ENCODE peak calls at places on chromosomes 2 and 18, in four cellular contexts. One of them, this sample, is unnamed. For H3K4me1, the result is how much of the 10 kb centered on the place peaks cover.

GRCh38 chr2:65620026-65620425 is 187.6 kb upstream of the SPRED2 start:
- DNase-seq in uterus: no peak
- DNase-seq in H9: no peak
- DNase-seq in endodermal cell: no peak
- DNase-seq in this sample: no peak

GRCh38 chr2:71235930-71236587 is 9.2 kb upstream of the PAIP2B start:
- DNase-seq in H9: no peak
- DNase-seq in uterus: no peak
- DNase-seq in endodermal cell: peak
- DNase-seq in this sample: no peak

GRCh38 chr2:222835142-222835822 is 25.6 kb upstream of the ACSL3 start:
- DNase-seq in H9: no peak
- DNase-seq in uterus: no peak
- DNase-seq in endodermal cell: no peak
- DNase-seq in this sample: no peak

GRCh38 chr2:128317186-128317897 is 1.3 kb downstream of the HS6ST1 start:
- DNase-seq in H9: peak
- DNase-seq in endodermal cell: peak
- DNase-seq in uterus: no peak
- DNase-seq in this sample: peak

GRCh38 chr2:241770185-241770935 is 6.3 kb upstream of the GAL3ST2 start:
- DNase-seq in H9: peak
- DNase-seq in uterus: no peak
- DNase-seq in endodermal cell: peak
- DNase-seq in this sample: peak

GRCh38 chr2:4047961-4048891 is 344.9 kb downstream of the DCDC2C start:
- DNase-seq in H9: no peak
- DNase-seq in uterus: no peak
- DNase-seq in endodermal cell: no peak
- DNase-seq in this sample: no peak

GRCh38 chr2:95234286-95234785 is 27.0 kb downstream of the ZNF892 start:
- DNase-seq in endodermal cell: no peak
- DNase-seq in uterus: no peak
- DNase-seq in H9: no peak
- DNase-seq in this sample: no peak

GRCh38 chr2:162840598-162841246 is 2.2 kb upstream of the KCNH7 start:
- DNase-seq in H9: peak
- DNase-seq in uterus: no peak
- DNase-seq in endodermal cell: peak
- DNase-seq in this sample: peak

GRCh38 chr18:68960355-68960754 is 162.5 kb downstream of the CCDC102B start:
- DNase-seq in endodermal cell: no peak
- DNase-seq in uterus: no peak
- DNase-seq in H9: no peak
- DNase-seq in this sample: no peak

GRCh38 chr2:121090088-121090715 is 194.8 kb downstream of the TFCP2L1 start:
- DNase-seq in endodermal cell: no peak
- DNase-seq in H9: no peak
- DNase-seq in uterus: no peak
- DNase-seq in this sample: no peak

GRCh38 chr2:118032169-118033013 is 18.5 kb upstream of the CCDC93 start:
- DNase-seq in endodermal cell: peak
- DNase-seq in uterus: no peak
- DNase-seq in H9: peak
- DNase-seq in this sample: no peak

GRCh38 chr2:26740346-26740745 is 23.7 kb upstream of the SLC35F6 start:
- DNase-seq in H9: no peak
- DNase-seq in endodermal cell: no peak
- DNase-seq in uterus: no peak
- DNase-seq in this sample: no peak

GRCh38 chr2:228827056-228827455 is 444.0 kb downstream of the PID1 start:
- DNase-seq in uterus: no peak
- DNase-seq in endodermal cell: no peak
- DNase-seq in H9: no peak
- DNase-seq in this sample: no peak

GRCh38 chr2:233351423-233351822 is 2.9 kb upstream of the DGKD start:
- DNase-seq in endodermal cell: no peak
- DNase-seq in H9: no peak
- DNase-seq in uterus: no peak
- DNase-seq in this sample: no peak

GRCh38 chr18:49898421-49898820 is 85.1 kb upstream of the ACAA2 start:
- DNase-seq in uterus: peak
- DNase-seq in H9: peak
- DNase-seq in endodermal cell: peak
- DNase-seq in this sample: no peak

GRCh38 chr2:84959494-84960156 is 11.3 kb upstream of the KCMF1 start:
- DNase-seq in H9: peak
- DNase-seq in endodermal cell: peak
- DNase-seq in uterus: no peak
- DNase-seq in this sample: no peak

GRCh38 chr2:196336715-196337617 is 165.6 kb upstream of the STK17B start:
- DNase-seq in endodermal cell: no peak
- DNase-seq in H9: no peak
- DNase-seq in uterus: no peak
- DNase-seq in this sample: no peak

GRCh38 chr2:126389446-126389845 is 266.5 kb upstream of the GYPC start:
- DNase-seq in uterus: no peak
- DNase-seq in endodermal cell: no peak
- DNase-seq in H9: no peak
- DNase-seq in this sample: no peak

GRCh38 chr2:24831216-24831615 is 38.0 kb downstream of the CENPO start:
- DNase-seq in H9: no peak
- DNase-seq in uterus: no peak
- DNase-seq in endodermal cell: no peak
- DNase-seq in this sample: no peak

GRCh38 chr2:85395912-85396475 is 14.2 kb downstream of the CAPG start:
- DNase-seq in endodermal cell: no peak
- DNase-seq in uterus: no peak
- DNase-seq in H9: no peak
- DNase-seq in this sample: no peak

GRCh38 chr18:21315741-21316187 is 73.7 kb downstream of the GREB1L start:
- DNase-seq in H9: peak
- DNase-seq in uterus: no peak
- DNase-seq in endodermal cell: peak
- DNase-seq in this sample: no peak

GRCh38 chr2:2528801-2529200 is 197.7 kb upstream of the MYT1L start:
- DNase-seq in uterus: no peak
- DNase-seq in H9: no peak
- DNase-seq in endodermal cell: no peak
- DNase-seq in this sample: no peak

GRCh38 chr2:180728928-180729559 is 251.4 kb upstream of the UBE2E3 start:
- DNase-seq in H9: no peak
- DNase-seq in uterus: no peak
- DNase-seq in endodermal cell: no peak
- DNase-seq in this sample: no peak

GRCh38 chr2:101970901-101971300 is 20.9 kb upstream of the IL1R2 start:
- DNase-seq in uterus: no peak
- DNase-seq in endodermal cell: no peak
- DNase-seq in H9: no peak
- DNase-seq in this sample: no peak

GRCh38 chr2:230575640-230576324 is 136.9 kb upstream of the CAB39 start:
- DNase-seq in endodermal cell: no peak
- DNase-seq in H9: peak
- DNase-seq in uterus: no peak
- DNase-seq in this sample: no peak

GRCh38 chr18:12430137-12430990 is 22.6 kb downstream of the PRELID3A start:
- DNase-seq in H9: no peak
- DNase-seq in endodermal cell: no peak
- DNase-seq in uterus: no peak
- DNase-seq in this sample: no peak

GRCh38 chr2:46769809-46770208 is 145.8 kb downstream of the MCFD2 start:
- DNase-seq in endodermal cell: no peak
- DNase-seq in uterus: no peak
- DNase-seq in H9: no peak
- DNase-seq in this sample: no peak

GRCh38 chr2:224948859-224949258 is 93.4 kb downstream of the DOCK10 start:
- DNase-seq in endodermal cell: no peak
- DNase-seq in H9: no peak
- DNase-seq in uterus: no peak
- DNase-seq in this sample: no peak

GRCh38 chr2:54103454-54104314 is 11.7 kb upstream of the ACYP2 start:
- DNase-seq in H9: peak
- DNase-seq in uterus: peak
- DNase-seq in endodermal cell: peak
- DNase-seq in this sample: peak

GRCh38 chr18:54786211-54786610 is 42.1 kb upstream of the RAB27B start:
- DNase-seq in endodermal cell: no peak
- DNase-seq in uterus: no peak
- DNase-seq in H9: no peak
- DNase-seq in this sample: no peak

GRCh38 chr2:197500503-197501179 is 462 bp downstream of the HSPE1 start:
- DNase-seq in endodermal cell: no peak
- DNase-seq in H9: no peak
- DNase-seq in uterus: no peak
- DNase-seq in this sample: no peak

GRCh38 chr2:38601463-38602135 is 1.1 kb downstream of the HNRNPLL start:
- DNase-seq in uterus: no peak
- DNase-seq in H9: no peak
- DNase-seq in endodermal cell: no peak
- DNase-seq in this sample: no peak

GRCh38 chr2:181468857-181469256 is 11.7 kb downstream of the ITGA4 start:
- DNase-seq in endodermal cell: no peak
- DNase-seq in uterus: no peak
- DNase-seq in H9: no peak
- DNase-seq in this sample: no peak

GRCh38 chr2:168935810-168936581 is 34.9 kb downstream of the G6PC2 start:
- DNase-seq in endodermal cell: no peak
- DNase-seq in uterus: no peak
- DNase-seq in H9: no peak
- DNase-seq in this sample: no peak
- H3K27ac ChIP-seq in endodermal cell: no peak
- H3K27ac ChIP-seq in uterus: no peak
- H3K27ac ChIP-seq in H9: no peak
- H3K27ac ChIP-seq in this sample: no peak

GRCh38 chr2:23379220-23379695 is 5.7 kb upstream of the KLHL29 start:
- DNase-seq in uterus: no peak
- DNase-seq in endodermal cell: no peak
- DNase-seq in H9: no peak
- DNase-seq in this sample: no peak

GRCh38 chr2:23376075-23376474 is 8.9 kb upstream of the KLHL29 start:
- DNase-seq in uterus: no peak
- DNase-seq in H9: no peak
- DNase-seq in endodermal cell: no peak
- DNase-seq in this sample: no peak

GRCh38 chr2:23376972-23377371 is 8.0 kb upstream of the KLHL29 start:
- DNase-seq in endodermal cell: no peak
- DNase-seq in H9: no peak
- DNase-seq in uterus: no peak
- DNase-seq in this sample: no peak

GRCh38 chr2:23378496-23378895 is 6.5 kb upstream of the KLHL29 start:
- DNase-seq in uterus: no peak
- DNase-seq in endodermal cell: no peak
- DNase-seq in H9: no peak
- DNase-seq in this sample: no peak

GRCh38 chr2:23377772-23378171 is 7.2 kb upstream of the KLHL29 start:
- DNase-seq in endodermal cell: no peak
- DNase-seq in H9: no peak
- DNase-seq in uterus: no peak
- DNase-seq in this sample: no peak
- TF ChIP-seq CTCF in endodermal cell: no peak
- TF ChIP-seq CTCF in H9: no peak
- TF ChIP-seq CTCF in uterus: no peak
- TF ChIP-seq CTCF in this sample: no peak

GRCh38 chr2:134136702-134137101 is 117.2 kb upstream of the MGAT5 start:
- DNase-seq in endodermal cell: no peak
- DNase-seq in uterus: no peak
- DNase-seq in H9: no peak
- DNase-seq in this sample: no peak
- H3K4me1 ChIP-seq in endodermal cell: under half
- H3K4me1 ChIP-seq in uterus: under half
- H3K4me1 ChIP-seq in H9: under half
- H3K4me1 ChIP-seq in this sample: under half

DNA sequence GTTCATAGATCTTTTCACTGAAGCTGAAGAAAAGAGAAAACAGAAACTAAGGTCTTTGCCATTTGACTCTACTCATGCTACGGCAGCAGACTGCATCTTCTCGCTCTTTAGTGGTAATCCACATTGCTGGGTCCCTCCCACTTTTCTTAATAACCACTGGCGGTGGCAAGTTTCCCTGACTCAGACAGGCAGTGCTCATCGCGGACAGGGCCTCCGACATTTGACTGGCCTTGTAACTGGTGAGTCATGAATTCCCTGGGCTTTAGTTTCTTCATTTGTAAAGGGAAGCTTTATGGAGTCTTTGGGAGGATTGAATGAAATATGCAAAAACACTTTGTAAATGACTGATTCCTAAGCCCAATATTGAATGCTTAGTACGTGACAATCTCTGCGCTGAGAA is 238.2 kb upstream of the RBBP8 start:
- DNase-seq in endodermal cell: peak
- DNase-seq in uterus: peak
- DNase-seq in H9: peak
- DNase-seq in this sample: peak
- H3K27ac ChIP-seq in endodermal cell: no peak
- H3K27ac ChIP-seq in uterus: peak
- H3K27ac ChIP-seq in H9: no peak
- H3K27ac ChIP-seq in this sample: no peak

GRCh38 chr18:36372902-36373301 is 75.4 kb downstream of the FHOD3 start:
- DNase-seq in H9: no peak
- DNase-seq in uterus: no peak
- DNase-seq in endodermal cell: no peak
- DNase-seq in this sample: no peak
- TF ChIP-seq CTCF in H9: no peak
- TF ChIP-seq CTCF in uterus: no peak
- TF ChIP-seq CTCF in endodermal cell: peak
- TF ChIP-seq CTCF in this sample: no peak

GRCh38 chr2:217929757-217930707 is 72.8 kb downstream of the TNS1 start:
- DNase-seq in H9: no peak
- DNase-seq in endodermal cell: no peak
- DNase-seq in uterus: peak
- DNase-seq in this sample: no peak
- H3K4me1 ChIP-seq in H9: under half
- H3K4me1 ChIP-seq in endodermal cell: under half
- H3K4me1 ChIP-seq in uterus: half or more
- H3K4me1 ChIP-seq in this sample: half or more

GRCh38 chr2:96264086-96264485 is 1.7 kb downstream of the TMEM127 start:
- DNase-seq in uterus: no peak
- DNase-seq in H9: no peak
- DNase-seq in endodermal cell: no peak
- DNase-seq in this sample: no peak
- H3K27ac ChIP-seq in uterus: no peak
- H3K27ac ChIP-seq in H9: no peak
- H3K27ac ChIP-seq in endodermal cell: no peak
- H3K27ac ChIP-seq in this sample: no peak

GRCh38 chr2:36469701-36470100 is 114.1 kb downstream of the CRIM1 start:
- DNase-seq in H9: no peak
- DNase-seq in uterus: no peak
- DNase-seq in endodermal cell: no peak
- DNase-seq in this sample: no peak

GRCh38 chr2:36464006-36464721 is 108.6 kb downstream of the CRIM1 start:
- DNase-seq in endodermal cell: no peak
- DNase-seq in uterus: no peak
- DNase-seq in H9: no peak
- DNase-seq in this sample: no peak

GRCh38 chr2:36466135-36466534 is 110.6 kb downstream of the CRIM1 start:
- DNase-seq in uterus: no peak
- DNase-seq in endodermal cell: no peak
- DNase-seq in H9: no peak
- DNase-seq in this sample: no peak

GRCh38 chr2:36469267-36469561 is 113.6 kb downstream of the CRIM1 start:
- DNase-seq in endodermal cell: no peak
- DNase-seq in uterus: no peak
- DNase-seq in H9: no peak
- DNase-seq in this sample: no peak

GRCh38 chr2:36468463-36469266 is 113.1 kb downstream of the CRIM1 start:
- DNase-seq in endodermal cell: no peak
- DNase-seq in H9: no peak
- DNase-seq in uterus: no peak
- DNase-seq in this sample: no peak
- TF ChIP-seq CTCF in endodermal cell: no peak
- TF ChIP-seq CTCF in H9: no peak
- TF ChIP-seq CTCF in uterus: no peak
- TF ChIP-seq CTCF in this sample: no peak

This sample was measured in kidney.